ENCODE peak calls at places on chromosomes 16 and 17, in nine cellular contexts. One of them, this sample, is unnamed.
A peak's percentile ranks its signal among the peaks of the same experiment; 100 is the strongest.

GRCh38 chr17:80870401-80870800 is 121.2 kb upstream of the CHMP6 start:
- DNase-seq in ascending aorta: no peak
- DNase-seq in transverse colon: no peak
- DNase-seq in PC-9: no peak
- DNase-seq in left ventricle myocardium inferior: no peak
- DNase-seq in right lobe of liver: no peak
- DNase-seq in lower lobe of right lung: peak; percentile 13
- DNase-seq in neuronal stem cell: no peak
- DNase-seq in SK-N-SH: no peak
- DNase-seq in this sample: no peak

GRCh38 chr17:2050246-2050866 is 4.5 kb upstream of the HIC1 start:
- DNase-seq in transverse colon: peak; percentile 68
- DNase-seq in right lobe of liver: peak; percentile 71
- DNase-seq in PC-9: peak; percentile 55
- DNase-seq in ascending aorta: no peak
- DNase-seq in neuronal stem cell: peak; percentile 76
- DNase-seq in left ventricle myocardium inferior: peak; percentile 64
- DNase-seq in SK-N-SH: peak; percentile 94
- DNase-seq in lower lobe of right lung: peak; percentile 78
- DNase-seq in this sample: peak; percentile 83

GRCh38 chr17:42387663-42388380 is 420 bp downstream of the STAT3 start:
- DNase-seq in PC-9: peak; percentile 56
- DNase-seq in neuronal stem cell: no peak
- DNase-seq in transverse colon: peak; percentile 69
- DNase-seq in SK-N-SH: peak; percentile 26
- DNase-seq in ascending aorta: peak; percentile 78
- DNase-seq in right lobe of liver: peak; percentile 67
- DNase-seq in lower lobe of right lung: peak; percentile 73
- DNase-seq in left ventricle myocardium inferior: peak; percentile 38
- DNase-seq in this sample: peak; percentile 61

GRCh38 chr17:48592097-48592496 is 1.5 kb downstream of the HOXB5 start:
- DNase-seq in ascending aorta: no peak
- DNase-seq in neuronal stem cell: no peak
- DNase-seq in PC-9: no peak
- DNase-seq in left ventricle myocardium inferior: no peak
- DNase-seq in transverse colon: no peak
- DNase-seq in lower lobe of right lung: no peak
- DNase-seq in right lobe of liver: no peak
- DNase-seq in SK-N-SH: no peak
- DNase-seq in this sample: no peak

GRCh38 chr17:39867891-39868553 is at the start of gene ZPBP2:
- DNase-seq in lower lobe of right lung: no peak
- DNase-seq in PC-9: no peak
- DNase-seq in SK-N-SH: no peak
- DNase-seq in right lobe of liver: no peak
- DNase-seq in transverse colon: peak; percentile 15
- DNase-seq in left ventricle myocardium inferior: no peak
- DNase-seq in ascending aorta: no peak
- DNase-seq in neuronal stem cell: no peak
- DNase-seq in this sample: no peak

GRCh38 chr16:48946687-48947370 is 334.8 kb downstream of the CBLN1 start:
- DNase-seq in ascending aorta: no peak
- DNase-seq in transverse colon: no peak
- DNase-seq in neuronal stem cell: no peak
- DNase-seq in SK-N-SH: peak; percentile 27
- DNase-seq in right lobe of liver: no peak
- DNase-seq in PC-9: no peak
- DNase-seq in left ventricle myocardium inferior: no peak
- DNase-seq in lower lobe of right lung: no peak
- DNase-seq in this sample: peak; percentile 88

GRCh38 chr16:1771072-1771863 is at the start of gene NME3:
- DNase-seq in ascending aorta: peak; percentile 86
- DNase-seq in PC-9: peak; percentile 80
- DNase-seq in left ventricle myocardium inferior: peak; percentile 86
- DNase-seq in lower lobe of right lung: peak; percentile 88
- DNase-seq in transverse colon: peak; percentile 85
- DNase-seq in SK-N-SH: peak; percentile 92
- DNase-seq in right lobe of liver: peak; percentile 86
- DNase-seq in neuronal stem cell: peak; percentile 48
- DNase-seq in this sample: peak; percentile 71

GRCh38 chr16:78665373-78665772 is 565.9 kb downstream of the WWOX start:
- DNase-seq in transverse colon: no peak
- DNase-seq in PC-9: no peak
- DNase-seq in neuronal stem cell: no peak
- DNase-seq in left ventricle myocardium inferior: no peak
- DNase-seq in ascending aorta: no peak
- DNase-seq in lower lobe of right lung: no peak
- DNase-seq in SK-N-SH: no peak
- DNase-seq in right lobe of liver: no peak
- DNase-seq in this sample: no peak

GRCh38 chr17:34547453-34548063 is 31.8 kb upstream of the TMEM132E start:
- DNase-seq in SK-N-SH: no peak
- DNase-seq in transverse colon: no peak
- DNase-seq in PC-9: no peak
- DNase-seq in right lobe of liver: no peak
- DNase-seq in left ventricle myocardium inferior: no peak
- DNase-seq in neuronal stem cell: no peak
- DNase-seq in ascending aorta: no peak
- DNase-seq in lower lobe of right lung: no peak
- DNase-seq in this sample: no peak

GRCh38 chr16:66287416-66287815 is 79.1 kb upstream of the CDH5 start:
- DNase-seq in transverse colon: no peak
- DNase-seq in left ventricle myocardium inferior: no peak
- DNase-seq in right lobe of liver: peak; percentile 12
- DNase-seq in neuronal stem cell: no peak
- DNase-seq in PC-9: no peak
- DNase-seq in lower lobe of right lung: no peak
- DNase-seq in ascending aorta: no peak
- DNase-seq in SK-N-SH: no peak
- DNase-seq in this sample: no peak

GRCh38 chr17:348692-349425 is 3.7 kb downstream of the RPH3AL start:
- DNase-seq in ascending aorta: no peak
- DNase-seq in left ventricle myocardium inferior: peak; percentile 49
- DNase-seq in PC-9: no peak
- DNase-seq in neuronal stem cell: no peak
- DNase-seq in transverse colon: peak; percentile 72
- DNase-seq in SK-N-SH: no peak
- DNase-seq in lower lobe of right lung: peak; percentile 74
- DNase-seq in right lobe of liver: peak; percentile 92
- DNase-seq in this sample: no peak
- H3K27ac ChIP-seq in ascending aorta: peak overlapping the region; percentile 52
- H3K27ac ChIP-seq in left ventricle myocardium inferior: peak overlapping the region; percentile 91
- H3K27ac ChIP-seq in PC-9: no peak overlapping the region
- H3K27ac ChIP-seq in neuronal stem cell: peak overlapping the region; percentile 6
- H3K27ac ChIP-seq in transverse colon: peak overlapping the region; percentile 94
- H3K27ac ChIP-seq in SK-N-SH: no peak overlapping the region
- H3K27ac ChIP-seq in lower lobe of right lung: peak overlapping the region; percentile 93
- H3K27ac ChIP-seq in right lobe of liver: peak overlapping the region; percentile 93
- H3K27ac ChIP-seq in this sample: no peak overlapping the region

GRCh38 chr17:21678451-21679081 is 13.8 kb upstream of the KCNJ18 start:
- DNase-seq in lower lobe of right lung: no peak
- DNase-seq in neuronal stem cell: no peak
- DNase-seq in left ventricle myocardium inferior: no peak
- DNase-seq in SK-N-SH: peak; percentile 67
- DNase-seq in transverse colon: no peak
- DNase-seq in PC-9: no peak
- DNase-seq in ascending aorta: peak; percentile 46
- DNase-seq in right lobe of liver: no peak
- DNase-seq in this sample: no peak

GRCh38 chr17:21674242-21674731 is 18.0 kb upstream of the KCNJ18 start:
- DNase-seq in left ventricle myocardium inferior: no peak
- DNase-seq in lower lobe of right lung: no peak
- DNase-seq in right lobe of liver: no peak
- DNase-seq in PC-9: no peak
- DNase-seq in SK-N-SH: peak; percentile 39
- DNase-seq in neuronal stem cell: no peak
- DNase-seq in ascending aorta: peak; percentile 61
- DNase-seq in transverse colon: no peak
- DNase-seq in this sample: no peak

GRCh38 chr17:21677911-21678310 is 14.4 kb upstream of the KCNJ18 start:
- DNase-seq in neuronal stem cell: no peak
- DNase-seq in right lobe of liver: no peak
- DNase-seq in ascending aorta: no peak
- DNase-seq in left ventricle myocardium inferior: no peak
- DNase-seq in PC-9: no peak
- DNase-seq in lower lobe of right lung: no peak
- DNase-seq in SK-N-SH: no peak
- DNase-seq in transverse colon: no peak
- DNase-seq in this sample: no peak

GRCh38 chr17:21677126-21677910 is 15.0 kb upstream of the KCNJ18 start:
- DNase-seq in transverse colon: no peak
- DNase-seq in neuronal stem cell: no peak
- DNase-seq in PC-9: no peak
- DNase-seq in right lobe of liver: no peak
- DNase-seq in left ventricle myocardium inferior: no peak
- DNase-seq in SK-N-SH: no peak
- DNase-seq in ascending aorta: peak; percentile 46
- DNase-seq in lower lobe of right lung: no peak
- DNase-seq in this sample: no peak

GRCh38 chr17:21676281-21677111 is 15.8 kb upstream of the KCNJ18 start:
- DNase-seq in SK-N-SH: no peak
- DNase-seq in PC-9: peak; percentile 14
- DNase-seq in ascending aorta: peak; percentile 62
- DNase-seq in left ventricle myocardium inferior: no peak
- DNase-seq in lower lobe of right lung: no peak
- DNase-seq in neuronal stem cell: no peak
- DNase-seq in right lobe of liver: no peak
- DNase-seq in transverse colon: no peak
- DNase-seq in this sample: no peak
- H3K27ac ChIP-seq in SK-N-SH: no peak overlapping the region
- H3K27ac ChIP-seq in PC-9: no peak overlapping the region
- H3K27ac ChIP-seq in ascending aorta: no peak overlapping the region
- H3K27ac ChIP-seq in left ventricle myocardium inferior: no peak overlapping the region
- H3K27ac ChIP-seq in lower lobe of right lung: no peak overlapping the region
- H3K27ac ChIP-seq in neuronal stem cell: no peak overlapping the region
- H3K27ac ChIP-seq in right lobe of liver: no peak overlapping the region
- H3K27ac ChIP-seq in transverse colon: no peak overlapping the region
- H3K27ac ChIP-seq in this sample: no peak overlapping the region

DNA sequence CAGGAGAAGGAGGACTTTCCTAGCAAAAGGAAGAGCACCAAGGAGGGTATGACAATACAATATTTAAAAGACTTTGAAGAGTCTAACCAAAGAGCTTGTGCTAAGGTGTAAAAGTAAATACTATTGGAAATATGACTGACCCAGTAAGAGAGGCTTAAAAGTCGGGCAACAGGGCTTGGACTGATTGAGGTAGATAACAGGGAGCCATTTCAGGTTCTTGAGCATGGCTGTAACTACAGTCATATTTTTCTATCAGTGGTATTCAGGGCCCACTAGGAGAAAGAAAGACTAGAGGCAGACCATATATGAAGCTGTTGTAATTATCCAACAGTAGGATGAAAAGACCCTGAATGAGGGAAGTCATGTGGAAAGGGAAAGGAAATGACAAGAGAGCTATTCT is 62.3 kb downstream of the SMURF2 start:
- DNase-seq in PC-9: no peak
- DNase-seq in ascending aorta: no peak
- DNase-seq in neuronal stem cell: no peak
- DNase-seq in transverse colon: no peak
- DNase-seq in lower lobe of right lung: no peak
- DNase-seq in right lobe of liver: no peak
- DNase-seq in left ventricle myocardium inferior: no peak
- DNase-seq in SK-N-SH: no peak
- DNase-seq in this sample: no peak
- H3K27ac ChIP-seq in PC-9: peak overlapping the region; percentile 16
- H3K27ac ChIP-seq in ascending aorta: no peak overlapping the region
- H3K27ac ChIP-seq in neuronal stem cell: no peak overlapping the region
- H3K27ac ChIP-seq in transverse colon: no peak overlapping the region
- H3K27ac ChIP-seq in lower lobe of right lung: no peak overlapping the region
- H3K27ac ChIP-seq in right lobe of liver: no peak overlapping the region
- H3K27ac ChIP-seq in left ventricle myocardium inferior: no peak overlapping the region
- H3K27ac ChIP-seq in SK-N-SH: no peak overlapping the region
- H3K27ac ChIP-seq in this sample: no peak overlapping the region

GRCh38 chr16:68246121-68246520 is 948 bp downstream of the PLA2G15 start:
- DNase-seq in ascending aorta: no peak
- DNase-seq in lower lobe of right lung: no peak
- DNase-seq in left ventricle myocardium inferior: no peak
- DNase-seq in neuronal stem cell: no peak
- DNase-seq in PC-9: no peak
- DNase-seq in right lobe of liver: no peak
- DNase-seq in SK-N-SH: no peak
- DNase-seq in transverse colon: no peak
- DNase-seq in this sample: no peak
- H3K27ac ChIP-seq in ascending aorta: peak overlapping the region; percentile 6
- H3K27ac ChIP-seq in lower lobe of right lung: peak overlapping the region; percentile 81
- H3K27ac ChIP-seq in left ventricle myocardium inferior: peak overlapping the region; percentile 93
- H3K27ac ChIP-seq in neuronal stem cell: no peak overlapping the region
- H3K27ac ChIP-seq in PC-9: no peak overlapping the region
- H3K27ac ChIP-seq in right lobe of liver: peak overlapping the region; percentile 48
- H3K27ac ChIP-seq in SK-N-SH: no peak overlapping the region
- H3K27ac ChIP-seq in transverse colon: no peak overlapping the region
- H3K27ac ChIP-seq in this sample: no peak overlapping the region

This sample was measured in cardiac muscle cell.